ENCODE peak calls at places on chromosomes 7 and 10, in eight cellular contexts. I is tibial nerve, U is LNCaP clone FGC, Z is fibroblast of pulmonary artery, D is OCI-LY7, N is IMR-90, H is cardiac muscle cell, W is HFFc6. T is an unnamed sample.

GRCh38 chr10:70652761-70653657 is 19.3 kb upstream of the ADAMTS14 start:
- DNase-seq in I (peak), U (no peak), Z (peak), D (no peak), N (peak), H (peak), W (peak), T (no peak)

GRCh38 chr10:120873741-120874140 is 22.6 kb downstream of the WDR11 start:
- DNase-seq in I (no peak), U (no peak), Z (no peak), D (no peak), N (no peak), H (no peak), W (no peak), T (no peak)

GRCh38 chr10:13018171-13018570 is 16.7 kb upstream of the CCDC3 start:
- DNase-seq in I (no peak), U (no peak), Z (peak), D (no peak), N (peak), H (peak), W (no peak), T (no peak)

GRCh38 chr10:31603245-31604087 is 284.4 kb downstream of the ZEB1 start:
- DNase-seq in I (peak), U (peak), Z (peak), D (no peak), N (peak), H (peak), W (peak), T (peak)

GRCh38 chr10:30374353-30374752 is 25.3 kb upstream of the MTPAP start:
- DNase-seq in I (no peak), U (no peak), Z (no peak), D (peak), N (no peak), H (no peak), W (no peak), T (no peak)

GRCh38 chr7:20786421-20786778 is 286 bp downstream of the SP8 start:
- DNase-seq in I (no peak), U (no peak), Z (no peak), D (no peak), N (no peak), H (no peak), W (no peak), T (no peak)

GRCh38 chr7:1286946-1287628 is 54.4 kb downstream of the UNCX start:
- DNase-seq in I (no peak), U (no peak), Z (no peak), D (no peak), N (no peak), H (no peak), W (no peak), T (no peak)

GRCh38 chr7:148972360-148972759 is 55.9 kb downstream of the PDIA4 start:
- DNase-seq in I (no peak), U (no peak), Z (no peak), D (no peak), N (no peak), H (no peak), W (no peak), T (no peak)

GRCh38 chr10:103584216-103585010 is 90.9 kb downstream of the NEURL1 start:
- DNase-seq in I (no peak), U (no peak), Z (no peak), D (peak), N (no peak), H (peak), W (no peak), T (no peak)

GRCh38 chr7:139641337-139641992 is 118.0 kb downstream of the CLEC2L start:
- DNase-seq in I (no peak), U (no peak), Z (no peak), D (no peak), N (no peak), H (no peak), W (no peak), T (no peak)

GRCh38 chr7:101363196-101363733 is 590 bp downstream of the COL26A1 start:
- DNase-seq in I (no peak), U (no peak), Z (no peak), D (no peak), N (no peak), H (no peak), W (no peak), T (no peak)

GRCh38 chr7:50724526-50725520 is 57.9 kb downstream of the GRB10 start:
- DNase-seq in I (no peak), U (no peak), Z (no peak), D (no peak), N (no peak), H (no peak), W (no peak), T (peak)

GRCh38 chr10:96208271-96208670 is 63.1 kb downstream of the BLNK start:
- DNase-seq in I (no peak), U (no peak), Z (no peak), D (peak), N (no peak), H (no peak), W (no peak), T (no peak)

GRCh38 chr10:26448706-26449435 is 10.7 kb downstream of the APBB1IP start:
- DNase-seq in I (no peak), U (no peak), Z (no peak), D (peak), N (no peak), H (no peak), W (no peak), T (no peak)

DNA sequence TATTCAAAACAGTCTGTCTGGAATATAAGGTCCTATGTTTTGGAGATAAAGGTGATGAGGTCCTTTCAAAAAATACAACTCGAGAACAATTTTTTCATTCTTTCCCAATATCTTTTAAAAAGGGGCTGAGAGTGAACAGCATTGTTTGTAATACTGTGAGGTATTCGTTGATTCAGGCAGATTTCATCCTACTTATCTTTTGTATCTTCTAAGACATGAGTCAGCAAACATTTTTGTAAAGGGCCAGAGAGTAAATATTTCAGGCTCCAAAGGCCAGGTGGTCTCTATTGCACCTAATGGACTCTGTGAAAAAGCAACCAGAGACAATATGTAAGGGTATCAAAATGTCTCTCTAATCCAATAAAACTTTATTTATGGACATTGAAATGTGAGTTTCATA is 8.1 kb upstream of the ANK3 start:
- DNase-seq in I (no peak), U (no peak), Z (no peak), D (no peak), N (peak), H (no peak), W (no peak), T (no peak)
- TF ChIP-seq CTCF in I (no peak), U (no peak), Z (no peak), D (no peak), N (no peak), H (no peak), W (no peak), T (no peak)

GRCh38 chr7:64946772-64947171 is 43.7 kb downstream of the ZNF273 start:
- DNase-seq in I (no peak), U (no peak), Z (peak), D (peak), N (peak), H (peak), W (no peak), T (peak)
- TF ChIP-seq CTCF in I (no peak), U (no peak), Z (peak), D (peak), N (peak), H (peak), W (peak), T (no peak)

GRCh38 chr10:67306588-67307205 is 380.9 kb downstream of the LRRTM3 start:
- DNase-seq in I (no peak), U (no peak), Z (peak), D (peak), N (peak), H (peak), W (no peak), T (no peak)
- TF ChIP-seq CTCF in I (peak), U (peak), Z (peak), D (peak), N (peak), H (peak), W (peak), T (peak)

GRCh38 chr10:80569131-80569895 is 31.6 kb downstream of the SH2D4B start:
- DNase-seq in I (no peak), U (no peak), Z (no peak), D (no peak), N (no peak), H (no peak), W (no peak), T (no peak)

GRCh38 chr10:80571352-80571751 is 33.6 kb downstream of the SH2D4B start:
- DNase-seq in I (no peak), U (no peak), Z (no peak), D (no peak), N (no peak), H (no peak), W (no peak), T (no peak)

GRCh38 chr10:80568306-80568705 is 30.6 kb downstream of the SH2D4B start:
- DNase-seq in I (no peak), U (no peak), Z (no peak), D (no peak), N (no peak), H (no peak), W (no peak), T (no peak)

DNA sequence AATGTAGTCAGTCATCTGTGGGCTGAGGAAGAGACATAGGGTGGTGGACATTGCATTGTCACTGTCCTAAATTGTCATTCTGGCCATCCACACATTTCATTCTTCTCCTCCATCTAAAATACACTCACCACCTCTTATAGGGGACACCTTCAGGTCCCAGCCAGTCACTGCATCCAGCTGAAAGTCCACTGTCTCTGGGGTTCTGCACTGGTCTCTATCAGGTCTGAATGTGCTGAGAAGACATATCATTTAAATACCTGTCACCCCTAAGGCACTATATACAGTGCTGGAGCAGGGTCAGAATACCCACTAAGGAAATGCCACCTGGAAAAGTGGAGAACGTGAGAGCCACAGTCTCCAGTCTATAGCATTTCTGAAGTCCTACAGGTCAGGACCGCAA is 29.6 kb downstream of the SH2D4B start:
- DNase-seq in I (no peak), U (no peak), Z (no peak), D (no peak), N (no peak), H (no peak), W (no peak), T (no peak)
- TF ChIP-seq CTCF in I (no peak), U (no peak), Z (no peak), D (no peak), N (no peak), H (no peak), W (peak), T (no peak)

GRCh38 chr7:144011458-144012230 is 11.5 kb downstream of the OR6B1 start:
- DNase-seq in I (no peak), U (no peak), Z (peak), D (no peak), N (peak), H (no peak), W (no peak), T (no peak)
- TF ChIP-seq CTCF in I (no peak), U (peak), Z (peak), D (no peak), N (peak), H (no peak), W (peak), T (no peak)

GRCh38 chr7:74013539-74014272 is 14.3 kb upstream of the ELN start:
- DNase-seq in I (no peak), U (no peak), Z (no peak), D (no peak), N (no peak), H (no peak), W (no peak), T (no peak)

GRCh38 chr7:74015670-74016069 is 12.3 kb upstream of the ELN start:
- DNase-seq in I (no peak), U (peak), Z (no peak), D (no peak), N (no peak), H (no peak), W (no peak), T (no peak)

GRCh38 chr7:74010407-74010806 is 17.6 kb upstream of the ELN start:
- DNase-seq in I (no peak), U (no peak), Z (no peak), D (no peak), N (peak), H (no peak), W (no peak), T (no peak)

GRCh38 chr7:74009719-74010118 is 18.3 kb upstream of the ELN start:
- DNase-seq in I (no peak), U (no peak), Z (no peak), D (no peak), N (no peak), H (no peak), W (no peak), T (no peak)

DNA sequence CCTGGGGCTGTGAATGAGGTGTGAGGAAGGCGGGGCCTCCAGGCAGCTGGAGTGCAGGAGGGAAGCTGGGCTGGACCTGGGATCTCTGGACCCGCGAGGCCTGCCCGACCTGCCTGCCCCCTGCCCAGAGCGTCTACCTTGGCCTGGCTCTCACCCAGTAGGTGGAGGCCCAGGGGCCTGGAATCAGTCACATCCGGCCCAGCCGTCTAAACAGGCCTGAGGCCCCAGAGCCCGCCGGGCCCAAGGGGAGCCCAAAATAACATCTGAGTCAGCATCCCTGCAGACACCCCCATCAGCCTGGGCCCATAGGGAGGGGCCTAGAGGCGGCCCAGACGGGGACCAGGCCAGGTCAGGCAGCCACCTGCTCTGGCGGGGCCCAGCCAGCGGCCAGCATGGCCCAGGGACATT is 15.1 kb upstream of the ELN start:
- DNase-seq in I (no peak), U (no peak), Z (no peak), D (no peak), N (peak), H (no peak), W (peak), T (no peak)
- TF ChIP-seq CTCF in I (no peak), U (no peak), Z (no peak), D (no peak), N (no peak), H (no peak), W (no peak), T (no peak)

T was measured in endothelial cell.